ENCODE peak calls at places on chromosomes 1 and 21, in four cellular contexts. S is HepG2, W is K562, E is GM12878. Q is an unnamed sample.

GRCh38 chr1:3651939-3652537 is at the start of gene TP73:
- DNase-seq in E (no peak), W (peak), S (no peak), Q (peak)

GRCh38 chr21:44092201-44092600 is 15.0 kb upstream of the PWP2 start:
- DNase-seq in E (no peak), S (no peak), W (no peak), Q (no peak)

GRCh38 chr1:215146252-215146975 is 63.9 kb downstream of the KCNK2 start:
- DNase-seq in W (no peak), S (peak), E (no peak), Q (no peak)

GRCh38 chr1:181776044-181776443 is 285.5 kb downstream of the ZNF648 start:
- DNase-seq in W (no peak), S (no peak), E (no peak), Q (no peak)

GRCh38 chr1:54559771-54560231 is 11.8 kb downstream of the ACOT11 start:
- DNase-seq in E (no peak), W (no peak), S (no peak), Q (no peak)

GRCh38 chr21:45361033-45361997 is 43.6 kb upstream of the COL18A1 start:
- DNase-seq in S (no peak), E (no peak), W (no peak), Q (no peak)

GRCh38 chr1:205950280-205950679 is 7.0 kb upstream of the SLC26A9 start:
- DNase-seq in E (no peak), W (no peak), S (no peak), Q (no peak)

GRCh38 chr1:3837200-3837599 is 19.8 kb downstream of the CEP104 start:
- DNase-seq in W (no peak), E (no peak), S (no peak), Q (no peak)

GRCh38 chr1:234647758-234648157 is 37.8 kb upstream of the IRF2BP2 start:
- DNase-seq in E (no peak), W (no peak), S (no peak), Q (no peak)

GRCh38 chr1:206419783-206420182 is 50.5 kb upstream of the IKBKE start:
- DNase-seq in S (no peak), E (no peak), W (no peak), Q (no peak)

GRCh38 chr1:182391028-182391361 is 595 bp downstream of the GLUL start:
- DNase-seq in S (no peak), W (no peak), E (no peak), Q (no peak)

DNA sequence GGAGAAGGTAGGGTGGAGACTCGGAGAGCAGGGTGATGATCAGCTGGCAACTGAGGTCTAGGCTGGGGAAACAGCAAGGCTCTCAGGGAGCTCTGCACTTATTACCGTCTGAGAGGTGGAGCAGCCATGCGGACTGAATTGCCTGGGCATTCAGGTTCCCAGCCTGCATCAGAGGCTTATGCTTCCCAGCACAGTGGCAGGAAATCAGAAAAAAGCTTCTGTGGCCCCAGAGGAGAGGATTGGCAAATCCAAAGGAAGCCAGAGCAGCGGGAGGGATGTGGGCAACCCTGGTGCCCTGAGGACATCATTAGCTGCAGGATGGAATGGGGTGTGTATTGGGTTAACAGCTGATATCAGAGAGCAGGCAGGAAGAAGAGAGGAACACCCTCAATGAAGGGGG is 374.1 kb upstream of the POU3F1 start:
- DNase-seq in E (no peak), S (no peak), W (no peak), Q (no peak)
- TF ChIP-seq FOXK2 in E (no peak), S (no peak), W (no peak), Q (no peak)

GRCh38 chr1:169873582-169874200 is 20.0 kb downstream of the SCYL3 start:
- DNase-seq in S (no peak), W (no peak), E (no peak), Q (no peak)
- TF ChIP-seq FOXM1 in S (no peak), W (no peak), E (no peak), Q (no peak)

DNA sequence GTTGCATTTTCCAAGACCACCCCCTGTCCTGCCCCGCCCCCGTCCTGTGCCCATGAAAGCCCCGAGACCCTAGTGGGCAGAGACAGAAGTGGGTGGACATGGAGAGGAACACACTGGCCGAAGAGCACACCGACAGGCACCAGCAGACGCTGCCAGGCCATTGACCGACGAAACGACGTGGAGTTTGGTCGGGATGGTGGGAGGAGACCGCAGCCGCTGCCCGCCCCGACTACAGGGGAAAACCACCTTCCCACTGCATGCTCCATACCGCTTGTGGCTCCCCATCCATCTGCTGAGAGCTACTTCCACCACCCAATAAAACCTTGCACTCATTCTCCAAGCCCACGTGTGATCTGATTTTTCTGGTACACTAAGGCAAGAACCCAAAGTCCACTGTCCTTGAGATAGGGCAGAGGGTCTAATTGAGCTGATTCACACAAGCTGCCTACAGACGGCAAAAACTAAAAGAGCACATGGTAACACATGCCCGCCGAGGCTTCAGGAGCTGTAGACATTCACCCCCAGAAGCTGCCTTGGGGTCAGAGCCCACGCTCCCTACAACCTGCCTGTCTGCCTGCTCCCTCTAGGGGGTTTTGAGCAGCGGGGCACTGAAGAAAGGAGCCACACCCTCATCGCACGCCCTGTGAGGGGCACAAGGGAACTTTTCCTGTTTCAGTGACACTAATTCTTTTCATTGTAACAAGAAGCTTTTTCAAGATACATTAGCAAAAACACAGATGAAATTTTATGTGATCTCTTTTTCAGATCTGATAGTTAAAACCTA is 81.2 kb upstream of the RAB3GAP2 start:
- DNase-seq in E (no peak), S (peak), W (no peak), Q (no peak)
- TF ChIP-seq SP1 in E (no peak), S (no peak), W (no peak), Q (no peak)

DNA sequence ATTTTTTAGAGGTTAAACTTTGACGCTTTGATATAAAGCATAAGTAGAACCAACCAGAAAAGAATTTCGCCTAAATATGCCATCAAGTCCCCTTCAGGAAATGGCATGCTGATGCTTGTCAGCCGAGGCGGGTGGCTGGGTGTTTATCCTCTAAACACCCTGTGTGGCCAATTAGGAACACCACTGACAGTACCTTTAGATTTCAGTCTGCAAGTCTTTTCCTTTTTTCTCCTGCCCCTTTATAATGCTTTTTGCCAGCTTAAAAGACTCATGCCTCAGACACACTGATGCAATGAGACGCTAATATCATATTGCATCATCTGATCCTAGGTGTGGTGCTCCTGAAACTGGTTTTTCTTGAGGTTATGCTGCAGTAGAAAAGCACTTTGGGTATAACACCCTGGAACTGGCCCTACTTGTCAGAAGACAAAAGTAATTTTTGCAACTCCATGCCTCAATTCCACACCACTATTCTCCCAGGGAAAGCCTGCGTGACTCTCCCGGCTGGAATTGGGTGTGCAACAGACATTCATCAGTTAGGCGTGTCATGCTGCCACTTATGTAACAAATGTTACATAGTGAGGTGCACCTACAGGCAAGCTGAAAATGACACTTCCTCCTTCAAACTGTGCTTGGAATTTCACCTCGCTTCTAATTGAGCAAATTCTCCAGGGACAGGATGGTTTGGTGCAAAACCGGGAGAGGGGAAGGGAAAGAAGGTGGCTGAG is 2.0 kb upstream of the RCC2 start:
- DNase-seq in S (no peak), W (no peak), E (no peak), Q (no peak)
- TF ChIP-seq FOXK2 in S (no peak), W (no peak), E (no peak), Q (no peak)

Q was measured in HEK293T.